ENCODE peak calls at places on chromosomes 13 and 19, in nine cellular contexts. T is body of pancreas, A is left lung, D is ovary, Z is breast epithelium, B is hepatocyte, H is heart right ventricle, Y is Panc1, X is GM23338. P is an unnamed sample. For H3K27me3, the result is how much of the 10 kb centered on the place peaks cover.

GRCh38 chr13:113862766-113863510 is 938 bp downstream of the GAS6 start:
- DNase-seq in T (peak), A (peak), D (peak), Z (peak), B (peak), H (no peak), Y (no peak), X (peak), P (no peak)

GRCh38 chr19:20503536-20503935 is 62.0 kb downstream of the ZNF737 start:
- DNase-seq in T (no peak), A (no peak), D (no peak), Z (no peak), B (peak), H (no peak), Y (peak), X (no peak), P (no peak)

GRCh38 chr13:110187501-110188161 is 119.3 kb downstream of the COL4A1 start:
- DNase-seq in T (peak), A (no peak), D (no peak), Z (no peak), B (peak), H (peak), Y (no peak), X (no peak), P (no peak)

GRCh38 chr19:12944064-12944674 is 1.5 kb upstream of the RAD23A start:
- DNase-seq in T (no peak), A (no peak), D (no peak), Z (no peak), B (no peak), H (no peak), Y (no peak), X (no peak), P (no peak)

GRCh38 chr13:99542788-99543406 is 41.6 kb downstream of the TM9SF2 start:
- DNase-seq in T (no peak), A (no peak), D (no peak), Z (no peak), B (no peak), H (no peak), Y (no peak), X (no peak), P (no peak)

GRCh38 chr19:19034204-19034624 is 811 bp downstream of the ARMC6 start:
- DNase-seq in T (peak), A (peak), D (no peak), Z (no peak), B (peak), H (no peak), Y (peak), X (peak), P (peak)

GRCh38 chr19:36528194-36528920 is at the start of gene ZNF260:
- DNase-seq in T (peak), A (peak), D (peak), Z (peak), B (peak), H (peak), Y (peak), X (peak), P (peak)

GRCh38 chr13:110653851-110654250 is 38.5 kb downstream of the NAXD start:
- DNase-seq in T (no peak), A (peak), D (no peak), Z (no peak), B (no peak), H (no peak), Y (no peak), X (no peak), P (no peak)

GRCh38 chr13:19845758-19846157 is 17.7 kb downstream of the ZMYM5 start:
- DNase-seq in T (no peak), A (no peak), D (no peak), Z (no peak), B (peak), H (no peak), Y (peak), X (no peak), P (no peak)

GRCh38 chr13:44153536-44153935 is 220.1 kb upstream of the SERP2 start:
- DNase-seq in T (no peak), A (no peak), D (no peak), Z (no peak), B (no peak), H (no peak), Y (no peak), X (no peak), P (no peak)

GRCh38 chr13:103022328-103022727 is 43.9 kb downstream of the SLC10A2 start:
- DNase-seq in T (no peak), A (no peak), D (no peak), Z (no peak), B (no peak), H (no peak), Y (no peak), X (no peak), P (no peak)

GRCh38 chr19:50703915-50704548 is 15.6 kb downstream of the SHANK1 start:
- DNase-seq in T (no peak), A (no peak), D (no peak), Z (no peak), B (no peak), H (no peak), Y (no peak), X (peak), P (no peak)

GRCh38 chr13:74869846-74870245 is 612.1 kb downstream of the TBC1D4 start:
- DNase-seq in T (no peak), A (no peak), D (no peak), Z (no peak), B (no peak), H (no peak), Y (no peak), X (no peak), P (no peak)

GRCh38 chr13:110523180-110523579 is 38.3 kb downstream of the RAB20 start:
- DNase-seq in T (no peak), A (no peak), D (no peak), Z (no peak), B (no peak), H (no peak), Y (no peak), X (no peak), P (no peak)

GRCh38 chr13:60164490-60164889 is 762 bp upstream of the DIAPH3 start:
- DNase-seq in T (no peak), A (no peak), D (no peak), Z (no peak), B (no peak), H (no peak), Y (no peak), X (peak), P (no peak)

GRCh38 chr19:38970664-38971532 is 4.6 kb downstream of the FBXO17 start:
- DNase-seq in T (no peak), A (no peak), D (no peak), Z (no peak), B (no peak), H (no peak), Y (no peak), X (no peak), P (no peak)

GRCh38 chr13:77016241-77016812 is 10.6 kb downstream of the FBXL3 start:
- DNase-seq in T (no peak), A (no peak), D (no peak), Z (no peak), B (no peak), H (no peak), Y (no peak), X (no peak), P (no peak)

GRCh38 chr19:1141944-1142343 is 32.1 kb downstream of the SBNO2 start:
- DNase-seq in T (no peak), A (no peak), D (no peak), Z (no peak), B (no peak), H (no peak), Y (no peak), X (no peak), P (no peak)

GRCh38 chr13:82088781-82089180 is 1747.9 kb upstream of the SPRY2 start:
- DNase-seq in T (no peak), A (no peak), D (no peak), Z (no peak), B (no peak), H (no peak), Y (no peak), X (no peak), P (no peak)

GRCh38 chr19:37936166-37936565 is 29.2 kb downstream of the SIPA1L3 start:
- DNase-seq in T (peak), A (no peak), D (no peak), Z (no peak), B (peak), H (no peak), Y (no peak), X (no peak), P (no peak)

GRCh38 chr13:107883561-107884175 is 331.7 kb downstream of the LIG4 start:
- DNase-seq in T (no peak), A (no peak), D (no peak), Z (no peak), B (no peak), H (no peak), Y (no peak), X (no peak), P (no peak)

GRCh38 chr19:8607386-8607785 is 3.1 kb downstream of the ADAMTS10 start:
- DNase-seq in T (no peak), A (no peak), D (no peak), Z (no peak), B (no peak), H (peak), Y (no peak), X (no peak), P (no peak)

GRCh38 chr13:28282451-28282850 is 144.1 kb downstream of the PAN3 start:
- DNase-seq in T (no peak), A (no peak), D (no peak), Z (no peak), B (no peak), H (no peak), Y (no peak), X (no peak), P (no peak)

GRCh38 chr13:40285634-40286033 is 380.8 kb downstream of the FOXO1 start:
- DNase-seq in T (no peak), A (no peak), D (no peak), Z (no peak), B (no peak), H (no peak), Y (no peak), X (no peak), P (no peak)

GRCh38 chr13:78649997-78650724 is 8.8 kb downstream of the OBI1 start:
- DNase-seq in T (no peak), A (no peak), D (no peak), Z (no peak), B (no peak), H (no peak), Y (no peak), X (no peak), P (no peak)

GRCh38 chr13:41456768-41457588 is at the start of gene RGCC:
- DNase-seq in T (peak), A (peak), D (peak), Z (no peak), B (peak), H (peak), Y (no peak), X (peak), P (peak)

GRCh38 chr13:88461272-88462009 is 790.3 kb downstream of the SLITRK5 start:
- DNase-seq in T (no peak), A (no peak), D (no peak), Z (no peak), B (no peak), H (no peak), Y (no peak), X (peak), P (no peak)

GRCh38 chr13:94329754-94330551 is 149.5 kb downstream of the DCT start:
- DNase-seq in T (peak), A (no peak), D (no peak), Z (no peak), B (peak), H (no peak), Y (peak), X (no peak), P (no peak)

GRCh38 chr13:70310720-70311119 is 202.5 kb upstream of the KLHL1 start:
- DNase-seq in T (peak), A (no peak), D (no peak), Z (no peak), B (peak), H (no peak), Y (peak), X (peak), P (no peak)
- TF ChIP-seq CTCF in T (peak), A (no peak), D (no peak), Z (no peak), B (peak), H (peak), Y (peak), X (peak), P (no peak)

GRCh38 chr13:23384111-23384510 is 49.4 kb downstream of the SACS start:
- DNase-seq in T (no peak), A (no peak), D (no peak), Z (no peak), B (no peak), H (no peak), Y (no peak), X (no peak), P (no peak)
- H3K27ac ChIP-seq in T (no peak), A (no peak), D (no peak), Z (no peak), B (no peak), H (no peak), Y (no peak), X (no peak), P (no peak)

GRCh38 chr13:53126803-53127202 is 98.2 kb downstream of the OLFM4 start:
- DNase-seq in T (no peak), A (no peak), D (no peak), Z (no peak), B (no peak), H (no peak), Y (no peak), X (no peak), P (no peak)
- H3K27me3 ChIP-seq in T (under half), A (under half), D (under half), Z (under half), B (under half), H (under half), Y (under half), X (under half), P (under half)

GRCh38 chr19:17555929-17556813 is 722 bp downstream of the COLGALT1 start:
- DNase-seq in T (peak), A (peak), D (peak), Z (no peak), B (peak), H (peak), Y (no peak), X (peak), P (no peak)

GRCh38 chr19:17557461-17557860 is 2.0 kb downstream of the COLGALT1 start:
- DNase-seq in T (no peak), A (peak), D (no peak), Z (no peak), B (no peak), H (no peak), Y (no peak), X (no peak), P (no peak)

GRCh38 chr19:17554968-17555479 is 425 bp upstream of the COLGALT1 start:
- DNase-seq in T (no peak), A (no peak), D (no peak), Z (no peak), B (no peak), H (no peak), Y (peak), X (no peak), P (no peak)

GRCh38 chr19:17556995-17557394 is 1.5 kb downstream of the COLGALT1 start:
- DNase-seq in T (no peak), A (no peak), D (no peak), Z (no peak), B (no peak), H (no peak), Y (no peak), X (no peak), P (no peak)

DNA sequence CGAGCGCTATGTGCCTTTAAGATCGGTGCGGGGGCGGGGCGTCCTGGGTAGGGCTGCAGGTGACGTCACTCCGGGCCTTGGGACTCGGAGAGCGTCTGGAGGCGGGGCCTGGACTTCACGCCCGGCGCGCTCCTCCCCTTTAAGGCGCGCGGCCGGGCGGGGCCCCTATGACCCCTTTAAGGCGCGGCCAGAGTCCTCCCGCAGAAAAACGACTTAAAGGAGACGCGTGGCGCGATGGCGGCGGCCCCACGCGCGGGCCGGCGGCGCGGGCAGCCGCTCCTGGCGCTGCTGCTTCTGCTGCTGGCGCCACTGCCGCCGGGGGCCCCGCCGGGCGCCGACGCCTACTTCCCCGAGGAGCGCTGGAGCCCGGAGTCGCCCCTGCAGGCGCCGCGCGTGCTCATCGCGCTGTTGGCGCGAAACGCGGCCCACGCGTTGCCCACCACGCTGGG is at the start of gene COLGALT1:
- DNase-seq in T (peak), A (peak), D (peak), Z (peak), B (peak), H (peak), Y (peak), X (peak), P (peak)
- TF ChIP-seq CTCF in T (no peak), A (no peak), D (no peak), Z (no peak), B (no peak), H (no peak), Y (no peak), X (peak), P (no peak)

GRCh38 chr19:45507864-45508680 is 793 bp downstream of the VASP start:
- DNase-seq in T (peak), A (peak), D (peak), Z (no peak), B (peak), H (peak), Y (no peak), X (peak), P (no peak)
- H3K27ac ChIP-seq in T (peak), A (peak), D (peak), Z (peak), B (peak), H (peak), Y (peak), X (peak), P (peak)

GRCh38 chr13:111917901-111918300 is 149.0 kb upstream of the SOX1 start:
- DNase-seq in T (peak), A (no peak), D (no peak), Z (no peak), B (no peak), H (no peak), Y (no peak), X (no peak), P (no peak)
- H3K27me3 ChIP-seq in T (under half), A (under half), D (under half), Z (under half), B (under half), H (under half), Y (under half), X (under half), P (under half)

GRCh38 chr13:97211357-97211756 is 10.8 kb upstream of the MBNL2 start:
- DNase-seq in T (no peak), A (no peak), D (no peak), Z (no peak), B (no peak), H (no peak), Y (no peak), X (no peak), P (no peak)

GRCh38 chr13:97214921-97215320 is 7.2 kb upstream of the MBNL2 start:
- DNase-seq in T (no peak), A (no peak), D (no peak), Z (no peak), B (no peak), H (no peak), Y (no peak), X (no peak), P (no peak)

GRCh38 chr13:97215325-97215724 is 6.8 kb upstream of the MBNL2 start:
- DNase-seq in T (no peak), A (no peak), D (no peak), Z (no peak), B (no peak), H (no peak), Y (no peak), X (no peak), P (no peak)

GRCh38 chr13:97211986-97212385 is 10.1 kb upstream of the MBNL2 start:
- DNase-seq in T (no peak), A (no peak), D (no peak), Z (no peak), B (no peak), H (no peak), Y (no peak), X (no peak), P (no peak)

GRCh38 chr13:97212540-97213146 is 9.5 kb upstream of the MBNL2 start:
- DNase-seq in T (peak), A (no peak), D (no peak), Z (no peak), B (peak), H (no peak), Y (no peak), X (peak), P (no peak)
- TF ChIP-seq CTCF in T (peak), A (peak), D (no peak), Z (no peak), B (peak), H (peak), Y (peak), X (peak), P (no peak)

GRCh38 chr19:7176792-7177191 is 107.3 kb downstream of the ZNF557 start:
- DNase-seq in T (no peak), A (no peak), D (no peak), Z (no peak), B (no peak), H (no peak), Y (no peak), X (no peak), P (no peak)
- H3K27ac ChIP-seq in T (no peak), A (no peak), D (no peak), Z (peak), B (no peak), H (no peak), Y (no peak), X (no peak), P (no peak)